ENCODE peak calls at places on chromosomes 11 and 22, in six cellular contexts. U is CD8-positive, alpha-beta T cell; D is BJ; V is vagina; Q is cardiac muscle cell; J is body of pancreas. H is an unnamed sample. For H3K27me3, the result is how much of the 10 kb centered on the place peaks cover.

GRCh38 chr22:48761546-48761945 is 1066.1 kb downstream of the BRD1 start:
- DNase-seq in V (peak), J (peak), Q (no peak), U (no peak), D (no peak), H (no peak)

GRCh38 chr11:134973801-134974200 is 561.8 kb upstream of the B3GAT1 start:
- DNase-seq in Q (no peak), J (no peak), V (no peak), U (no peak), D (no peak), H (no peak)

GRCh38 chr11:117786099-117786870 is 10.7 kb downstream of the DSCAML1 start:
- DNase-seq in Q (no peak), D (no peak), V (no peak), U (no peak), J (no peak), H (no peak)

GRCh38 chr11:131038597-131038996 is 122.3 kb upstream of the SNX19 start:
- DNase-seq in U (no peak), V (no peak), J (no peak), Q (peak), D (no peak), H (no peak)

GRCh38 chr11:36034572-36035331 is 90.9 kb downstream of the LDLRAD3 start:
- DNase-seq in Q (peak), D (peak), J (no peak), U (no peak), V (no peak), H (no peak)

GRCh38 chr11:8732748-8733241 is 50.2 kb downstream of the RPL27A start:
- DNase-seq in D (peak), Q (peak), J (peak), V (no peak), U (no peak), H (no peak)

GRCh38 chr11:76048763-76049162 is 157.5 kb downstream of the WNT11 start:
- DNase-seq in J (peak), U (no peak), V (no peak), Q (no peak), D (no peak), H (no peak)

GRCh38 chr11:102730036-102730815 is 5.5 kb upstream of the MMP8 start:
- DNase-seq in D (peak), V (no peak), Q (peak), U (no peak), J (no peak), H (no peak)

GRCh38 chr11:57639321-57640067 is 10.2 kb downstream of the YPEL4 start:
- DNase-seq in J (no peak), U (no peak), V (no peak), Q (peak), D (no peak), H (no peak)

GRCh38 chr11:122394326-122394725 is 261.2 kb upstream of the UBASH3B start:
- DNase-seq in D (no peak), V (no peak), U (no peak), J (no peak), Q (no peak), H (no peak)

GRCh38 chr11:71301046-71301857 is 48.9 kb upstream of the SHANK2 start:
- DNase-seq in U (no peak), D (no peak), J (no peak), Q (no peak), V (peak), H (no peak)

GRCh38 chr22:44243761-44244160 is 63.0 kb downstream of the PARVG start:
- DNase-seq in Q (no peak), D (no peak), V (no peak), U (no peak), J (no peak), H (no peak)

GRCh38 chr11:57761301-57762234 is at the start of gene CTNND1:
- DNase-seq in J (peak), D (peak), Q (peak), U (no peak), V (peak), H (no peak)

GRCh38 chr11:96109265-96110030 is 185.5 kb upstream of the MTMR2 start:
- DNase-seq in V (no peak), J (no peak), U (no peak), D (no peak), Q (no peak), H (no peak)

GRCh38 chr11:134126197-134126822 is 57.4 kb downstream of the JAM3 start:
- DNase-seq in J (no peak), D (peak), U (no peak), V (no peak), Q (peak), H (no peak)

GRCh38 chr11:66313321-66314185 is 3.3 kb downstream of the CD248 start:
- DNase-seq in J (peak), U (peak), V (no peak), D (no peak), Q (peak), H (no peak)
- H3K4me3 ChIP-seq in J (no peak), U (peak), V (peak), D (peak), Q (peak), H (peak)

DNA sequence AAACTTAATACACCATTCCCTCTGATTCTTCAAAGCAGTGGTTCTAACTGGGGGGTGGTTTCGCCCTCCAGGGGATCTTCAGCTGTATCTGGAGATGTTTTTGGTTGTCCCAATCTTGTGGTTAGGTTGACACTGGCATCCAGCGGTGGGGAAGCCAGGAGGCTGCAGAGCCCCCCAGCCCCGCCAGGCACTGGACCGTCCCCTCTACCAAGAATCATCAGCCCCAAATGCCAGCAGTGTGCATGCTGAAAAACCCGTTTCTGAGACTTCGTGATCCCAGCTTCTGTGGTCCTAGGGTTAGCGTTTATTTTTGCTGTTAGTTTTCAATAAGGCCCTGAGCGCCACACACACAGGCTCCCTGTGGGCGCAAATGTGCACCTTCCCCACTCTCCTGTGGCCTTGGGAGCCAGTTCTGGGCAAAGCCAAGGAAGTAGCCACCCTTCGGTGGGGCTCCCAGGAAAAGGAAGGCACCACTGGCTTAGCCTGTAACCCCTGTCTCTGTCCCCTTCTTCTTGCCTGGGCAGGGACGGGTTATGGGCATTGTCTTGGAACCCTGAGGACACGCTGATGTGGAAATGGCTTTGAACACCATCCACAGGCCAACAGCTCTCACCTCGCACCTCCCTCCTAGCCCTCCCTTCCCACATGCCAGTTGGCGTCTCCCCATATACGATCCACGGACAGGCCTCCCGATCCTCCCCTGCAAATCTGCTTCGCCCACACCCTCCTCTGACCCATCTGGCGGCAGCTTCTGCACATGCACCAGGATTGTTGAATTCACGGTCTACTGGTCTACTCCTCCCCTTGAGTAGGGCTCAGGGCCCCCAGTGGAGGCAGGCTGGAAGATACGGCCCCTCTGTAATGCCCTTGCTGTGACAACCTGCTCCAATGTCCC is 71.4 kb upstream of the CCND1 start:
- DNase-seq in U (no peak), Q (no peak), D (no peak), V (peak), J (no peak), H (no peak)
- H3K27me3 ChIP-seq in U (under half), Q (under half), D (under half), V (under half), J (under half), H (under half)

GRCh38 chr11:1755344-1756023 is 5.1 kb upstream of the IFITM10 start:
- DNase-seq in V (no peak), U (no peak), D (no peak), J (no peak), Q (no peak), H (no peak)

GRCh38 chr11:1754376-1755150 is 4.2 kb upstream of the IFITM10 start:
- DNase-seq in Q (no peak), J (no peak), U (no peak), V (no peak), D (no peak), H (no peak)

GRCh38 chr11:1757861-1758610 is 5.7 kb downstream of the CTSD start:
- DNase-seq in D (no peak), V (no peak), J (no peak), Q (no peak), U (peak), H (peak)

GRCh38 chr11:1756791-1757771 is 6.6 kb downstream of the CTSD start:
- DNase-seq in D (no peak), V (no peak), U (no peak), Q (no peak), J (no peak), H (no peak)

DNA sequence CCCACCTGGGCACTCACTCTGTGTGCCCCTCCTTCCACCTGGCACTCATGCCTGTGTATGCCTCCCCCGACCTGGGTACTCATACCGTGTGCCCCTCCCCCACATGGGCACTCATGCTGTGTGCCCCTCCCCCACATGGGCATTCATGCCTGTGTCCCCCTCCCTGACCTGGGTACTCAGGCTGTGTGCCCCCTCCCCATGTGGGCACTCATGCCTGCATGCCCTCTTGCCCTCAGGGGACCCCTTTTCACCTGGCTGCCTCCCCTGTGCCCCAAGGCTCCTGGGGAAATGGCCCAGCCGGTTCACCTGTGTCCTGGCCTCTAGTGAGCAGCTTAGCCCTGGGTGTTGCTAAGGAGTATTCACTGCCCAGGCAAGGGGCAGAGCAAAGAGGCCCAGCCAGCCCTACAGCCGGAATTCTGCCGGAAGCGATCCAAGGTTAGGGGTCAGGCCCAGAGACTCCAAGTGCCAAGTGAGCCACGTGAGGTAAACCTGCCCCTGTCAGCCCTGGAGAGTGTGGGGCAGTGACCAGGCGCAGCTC is 5.7 kb upstream of the IFITM10 start:
- DNase-seq in Q (no peak), U (no peak), D (no peak), J (no peak), V (no peak), H (no peak)
- H3K4me3 ChIP-seq in Q (no peak), U (peak), D (no peak), J (no peak), V (no peak), H (no peak)

DNA sequence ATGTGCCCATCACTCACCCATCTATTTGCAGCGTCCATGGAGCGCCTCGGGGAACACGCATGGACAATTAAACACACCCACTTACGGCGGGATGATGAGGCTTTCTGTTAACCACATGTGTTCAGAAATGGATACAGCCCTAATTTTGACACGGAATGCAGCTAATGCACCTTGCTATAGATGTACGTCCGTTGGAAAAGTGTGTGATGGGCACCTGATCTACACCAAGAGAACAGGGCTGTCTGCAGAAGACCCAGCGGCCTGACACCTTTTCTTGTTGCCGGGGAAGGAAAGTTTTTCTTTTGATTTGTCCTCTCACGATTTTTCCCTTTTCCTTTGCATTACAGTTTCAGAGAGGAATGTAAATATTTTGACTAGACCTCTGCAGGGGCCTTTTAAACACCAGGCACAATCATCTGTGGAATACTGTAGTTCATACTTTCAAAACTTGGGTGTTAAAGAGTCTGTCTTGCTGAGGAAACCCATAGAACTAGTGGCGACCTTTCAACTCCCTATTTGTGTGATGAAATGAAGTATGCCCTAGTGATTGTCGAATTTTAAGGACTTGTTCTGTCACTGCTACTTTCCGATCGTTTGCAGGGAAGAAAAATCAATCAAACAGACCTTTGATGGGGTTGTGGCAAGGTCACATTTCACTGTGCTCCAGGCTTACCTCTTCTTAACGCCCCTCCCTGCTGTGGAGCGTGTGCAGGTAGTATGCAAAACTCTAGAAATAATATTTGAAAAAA is 16.5 kb upstream of the PAX6 start:
- DNase-seq in D (no peak), U (no peak), V (no peak), Q (no peak), J (no peak), H (no peak)
- H3K27me3 ChIP-seq in D (half or more), U (under half), V (under half), Q (half or more), J (under half), H (half or more)

GRCh38 chr11:43582837-43583462 is 97.6 kb upstream of the HSD17B12 start:
- DNase-seq in Q (no peak), V (no peak), D (no peak), U (no peak), J (no peak), H (no peak)
- H3K4me3 ChIP-seq in Q (no peak), V (no peak), D (no peak), U (no peak), J (no peak), H (no peak)

DNA sequence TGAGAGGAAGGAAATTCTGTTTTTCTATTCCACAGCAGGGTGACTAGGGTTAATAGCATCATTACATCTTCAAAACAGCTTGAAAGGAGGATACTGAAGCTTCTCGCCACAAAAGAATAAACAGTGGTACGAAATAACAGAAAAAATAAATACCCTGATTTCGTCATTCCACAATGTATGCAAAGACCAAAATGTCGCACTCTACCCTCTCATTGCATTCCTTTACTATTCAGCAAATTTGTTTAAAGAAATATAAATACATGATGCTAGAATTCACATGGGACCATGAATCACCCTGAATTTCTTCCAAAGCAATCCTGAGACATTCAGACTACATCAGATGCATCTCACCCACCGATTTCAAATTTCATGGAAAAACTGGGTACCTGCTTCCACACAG is 112.3 kb upstream of the TOP3B start:
- DNase-seq in D (no peak), J (no peak), Q (no peak), V (no peak), U (no peak), H (no peak)
- H3K27me3 ChIP-seq in D (under half), J (under half), Q (half or more), V (under half), U (under half), H (under half)

GRCh38 chr11:62547691-62548281 is 1.2 kb upstream of the AHNAK start:
- DNase-seq in D (no peak), J (peak), V (no peak), U (no peak), Q (no peak), H (no peak)
- H3K4me3 ChIP-seq in D (peak), J (no peak), V (peak), U (no peak), Q (peak), H (no peak)

GRCh38 chr11:47057374-47057773 is 119.3 kb downstream of the ARFGAP2 start:
- DNase-seq in D (no peak), Q (peak), J (no peak), V (no peak), U (no peak), H (no peak)
- H3K27me3 ChIP-seq in D (under half), Q (under half), J (under half), V (under half), U (under half), H (under half)